ENCODE peak calls at places on chromosomes 12 and 14, in eight cellular contexts. K, T, M, G, C, Q, X and Y are unnamed samples.

GRCh38 chr12:115946867-115947695 is 330.4 kb downstream of the MED13L start:
- DNase-seq in K (no peak), T (no peak), M (no peak), G (no peak), C (peak), Q (no peak), X (no peak), Y (no peak)

GRCh38 chr12:118560733-118561132 is 184.4 kb downstream of the SUDS3 start:
- DNase-seq in K (no peak), T (no peak), M (no peak), G (no peak), C (no peak), Q (no peak), X (no peak), Y (no peak)

GRCh38 chr12:120961604-120962486 is 16.5 kb upstream of the HNF1A start:
- DNase-seq in K (peak), T (no peak), M (no peak), G (no peak), C (peak), Q (no peak), X (no peak), Y (no peak)

GRCh38 chr14:80269338-80269935 is 58.1 kb upstream of the DIO2 start:
- DNase-seq in K (peak), T (no peak), M (no peak), G (no peak), C (no peak), Q (no peak), X (no peak), Y (no peak)

GRCh38 chr14:28756896-28757570 is 9.6 kb upstream of the FOXG1 start:
- DNase-seq in K (peak), T (no peak), M (no peak), G (no peak), C (peak), Q (no peak), X (no peak), Y (no peak)

GRCh38 chr12:152440-152839 is 61.5 kb downstream of the SLC6A12 start:
- DNase-seq in K (peak), T (no peak), M (no peak), G (no peak), C (no peak), Q (no peak), X (no peak), Y (no peak)

GRCh38 chr14:74886001-74886400 is 4.3 kb downstream of the DLST start:
- DNase-seq in K (peak), T (no peak), M (no peak), G (no peak), C (no peak), Q (no peak), X (no peak), Y (no peak)

GRCh38 chr12:108309674-108310312 is 29.3 kb downstream of the CMKLR1 start:
- DNase-seq in K (no peak), T (no peak), M (no peak), G (no peak), C (no peak), Q (no peak), X (no peak), Y (peak)

GRCh38 chr12:6955462-6956331 is 4.5 kb downstream of the PTPN6 start:
- DNase-seq in K (no peak), T (no peak), M (no peak), G (no peak), C (no peak), Q (no peak), X (no peak), Y (no peak)

GRCh38 chr14:97719931-97720330 is 922.7 kb downstream of the VRK1 start:
- DNase-seq in K (no peak), T (no peak), M (no peak), G (no peak), C (no peak), Q (no peak), X (no peak), Y (no peak)

GRCh38 chr12:117367006-117367638 is 5.7 kb upstream of the NOS1 start:
- DNase-seq in K (peak), T (peak), M (peak), G (peak), C (peak), Q (peak), X (peak), Y (peak)

GRCh38 chr14:50920482-50921225 is 23.6 kb downstream of the PYGL start:
- DNase-seq in K (no peak), T (no peak), M (no peak), G (no peak), C (no peak), Q (no peak), X (no peak), Y (no peak)

GRCh38 chr14:93716410-93717221 is 71.7 kb downstream of the PRIMA1 start:
- DNase-seq in K (no peak), T (no peak), M (no peak), G (no peak), C (no peak), Q (no peak), X (no peak), Y (no peak)

GRCh38 chr14:74257078-74257987 is 18.1 kb downstream of the VSX2 start:
- DNase-seq in K (no peak), T (peak), M (peak), G (no peak), C (peak), Q (no peak), X (no peak), Y (peak)

GRCh38 chr14:61452452-61452851 is 131.1 kb downstream of the PRKCH start:
- DNase-seq in K (no peak), T (no peak), M (no peak), G (no peak), C (no peak), Q (no peak), X (no peak), Y (no peak)

GRCh38 chr12:10033783-10034381 is 3.4 kb downstream of the CLEC9A start:
- DNase-seq in K (peak), T (no peak), M (no peak), G (no peak), C (peak), Q (no peak), X (no peak), Y (peak)

GRCh38 chr14:87990687-87991086 is 2.3 kb downstream of the GALC start:
- DNase-seq in K (no peak), T (no peak), M (no peak), G (no peak), C (no peak), Q (no peak), X (no peak), Y (no peak)

GRCh38 chr12:3133410-3133793 is 56.2 kb downstream of the TSPAN9 start:
- DNase-seq in K (no peak), T (no peak), M (no peak), G (no peak), C (no peak), Q (no peak), X (no peak), Y (no peak)

GRCh38 chr12:66002812-66003211 is 127.7 kb downstream of the LLPH start:
- DNase-seq in K (no peak), T (no peak), M (no peak), G (no peak), C (no peak), Q (no peak), X (no peak), Y (no peak)

GRCh38 chr12:5874514-5874913 is 70.5 kb downstream of the ANO2 start:
- DNase-seq in K (no peak), T (no peak), M (no peak), G (no peak), C (no peak), Q (no peak), X (no peak), Y (no peak)

GRCh38 chr12:5873341-5873919 is 71.6 kb downstream of the ANO2 start:
- DNase-seq in K (no peak), T (no peak), M (no peak), G (no peak), C (no peak), Q (no peak), X (no peak), Y (no peak)

GRCh38 chr12:5871741-5872140 is 73.3 kb downstream of the ANO2 start:
- DNase-seq in K (no peak), T (no peak), M (no peak), G (no peak), C (no peak), Q (no peak), X (no peak), Y (no peak)

GRCh38 chr12:5870183-5870582 is 74.9 kb downstream of the ANO2 start:
- DNase-seq in K (no peak), T (no peak), M (no peak), G (no peak), C (no peak), Q (no peak), X (no peak), Y (no peak)

DNA sequence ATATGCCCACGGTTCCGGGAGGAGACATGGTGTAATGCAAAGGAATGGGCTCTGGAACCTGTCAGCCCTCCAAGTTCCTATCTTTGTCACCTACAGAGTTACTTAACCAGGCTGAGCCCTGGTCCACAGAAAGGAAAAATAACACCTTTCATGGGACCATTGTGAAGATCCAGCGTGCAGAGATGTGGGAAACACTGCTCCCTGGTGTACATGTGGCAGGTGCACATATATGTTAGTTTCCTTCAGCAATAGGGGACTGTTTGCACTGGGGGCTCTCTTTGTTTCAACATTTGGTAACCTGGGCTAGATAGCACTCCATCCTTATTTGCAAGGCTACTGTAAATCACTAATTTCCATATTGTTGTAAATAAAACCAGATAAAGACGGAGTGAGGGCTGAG is 72.3 kb downstream of the ANO2 start:
- DNase-seq in K (peak), T (no peak), M (no peak), G (no peak), C (peak), Q (no peak), X (no peak), Y (no peak)
- TF ChIP-seq CTCF in K (peak), T (no peak), M (no peak), G (no peak), C (peak), Q (no peak), X (no peak), Y (peak)

DNA sequence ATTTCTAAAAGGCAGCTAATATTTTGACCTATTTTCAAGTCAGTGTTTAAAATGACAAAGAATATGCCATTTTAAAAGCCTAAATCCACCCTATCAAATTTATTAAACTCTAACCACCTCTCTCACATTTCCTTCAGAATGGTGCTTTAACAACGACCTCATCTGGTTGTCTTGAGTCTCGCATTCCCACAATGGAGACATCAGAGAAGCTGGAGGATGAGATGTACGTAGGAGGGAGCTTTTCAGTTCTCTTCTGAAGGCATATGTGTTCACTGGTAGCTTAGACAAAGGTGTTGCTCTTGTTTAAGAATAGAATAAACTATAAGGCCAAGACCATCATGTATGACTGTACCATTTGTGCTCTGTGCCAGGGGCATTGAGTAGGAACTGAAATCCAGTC is 82.9 kb downstream of the BCL2L14 start:
- DNase-seq in K (no peak), T (no peak), M (no peak), G (no peak), C (peak), Q (no peak), X (no peak), Y (no peak)
- TF ChIP-seq CTCF in K (no peak), T (no peak), M (no peak), G (no peak), C (peak), Q (no peak), X (no peak), Y (no peak)

GRCh38 chr12:75509621-75510020 is 1.8 kb downstream of the KRR1 start:
- DNase-seq in K (peak), T (no peak), M (no peak), G (no peak), C (no peak), Q (no peak), X (no peak), Y (no peak)

GRCh38 chr12:75505706-75506312 is 5.6 kb downstream of the KRR1 start:
- DNase-seq in K (peak), T (no peak), M (no peak), G (no peak), C (peak), Q (no peak), X (no peak), Y (no peak)

GRCh38 chr12:75508159-75508558 is 3.2 kb downstream of the KRR1 start:
- DNase-seq in K (no peak), T (no peak), M (no peak), G (no peak), C (no peak), Q (no peak), X (no peak), Y (no peak)

GRCh38 chr12:75511116-75512048 is at the start of gene KRR1:
- DNase-seq in K (peak), T (peak), M (peak), G (peak), C (peak), Q (peak), X (peak), Y (peak)
- TF ChIP-seq CTCF in K (no peak), T (no peak), M (no peak), G (peak), C (no peak), Q (no peak), X (no peak), Y (no peak)

DNA sequence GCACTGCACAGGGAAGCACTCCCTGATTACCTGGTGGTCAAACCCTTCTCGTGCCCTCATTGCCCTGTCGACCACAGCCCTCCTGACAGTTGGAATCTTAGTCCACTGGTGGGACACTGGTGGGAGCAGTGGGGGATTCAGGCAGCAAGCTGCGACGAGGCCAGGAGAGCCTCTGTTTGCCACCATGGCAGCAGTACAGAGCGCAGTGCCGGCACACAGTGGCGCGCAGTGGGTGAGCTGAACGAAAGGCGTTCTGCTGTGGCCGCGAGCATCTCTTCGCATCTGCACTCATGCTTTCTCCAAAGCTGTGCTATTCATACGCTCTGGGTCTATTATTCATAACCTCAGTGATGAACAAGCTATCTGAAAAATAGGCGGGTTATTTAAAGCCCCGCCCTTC is 14.3 kb downstream of the RFLNA start:
- DNase-seq in K (no peak), T (no peak), M (no peak), G (no peak), C (no peak), Q (no peak), X (no peak), Y (no peak)
- TF ChIP-seq CTCF in K (no peak), T (no peak), M (no peak), G (no peak), C (no peak), Q (no peak), X (no peak), Y (no peak)

GRCh38 chr12:72267974-72268373 is 4.2 kb upstream of the TRHDE start:
- DNase-seq in K (no peak), T (no peak), M (no peak), G (no peak), C (peak), Q (no peak), X (no peak), Y (no peak)
- TF ChIP-seq CTCF in K (no peak), T (no peak), M (no peak), G (peak), C (peak), Q (no peak), X (no peak), Y (peak)

GRCh38 chr12:27123642-27124041 is 41.3 kb upstream of the C12orf71 start:
- DNase-seq in K (peak), T (no peak), M (no peak), G (no peak), C (peak), Q (no peak), X (no peak), Y (peak)
- TF ChIP-seq CTCF in K (peak), T (peak), M (peak), G (no peak), C (peak), Q (peak), X (no peak), Y (no peak)

GRCh38 chr12:90015228-90015627 is 306.6 kb upstream of the ATP2B1 start:
- DNase-seq in K (peak), T (no peak), M (no peak), G (no peak), C (no peak), Q (no peak), X (no peak), Y (no peak)

GRCh38 chr12:90008277-90008676 is 299.6 kb upstream of the ATP2B1 start:
- DNase-seq in K (no peak), T (no peak), M (no peak), G (no peak), C (peak), Q (no peak), X (no peak), Y (no peak)

GRCh38 chr12:90017316-90017715 is 308.7 kb upstream of the ATP2B1 start:
- DNase-seq in K (no peak), T (no peak), M (no peak), G (no peak), C (no peak), Q (no peak), X (no peak), Y (no peak)

GRCh38 chr12:90010089-90010488 is 301.5 kb upstream of the ATP2B1 start:
- DNase-seq in K (peak), T (no peak), M (no peak), G (no peak), C (peak), Q (no peak), X (no peak), Y (no peak)

GRCh38 chr12:90013409-90013808 is 304.8 kb upstream of the ATP2B1 start:
- DNase-seq in K (no peak), T (no peak), M (no peak), G (no peak), C (no peak), Q (peak), X (no peak), Y (peak)
- TF ChIP-seq CTCF in K (no peak), T (no peak), M (no peak), G (no peak), C (peak), Q (peak), X (no peak), Y (peak)

GRCh38 chr14:100104006-100104352 is 38.8 kb downstream of the EVL start:
- DNase-seq in K (no peak), T (no peak), M (no peak), G (no peak), C (no peak), Q (no peak), X (no peak), Y (no peak)

GRCh38 chr14:100103261-100104005 is 38.2 kb downstream of the EVL start:
- DNase-seq in K (no peak), T (no peak), M (no peak), G (no peak), C (no peak), Q (no peak), X (no peak), Y (no peak)

GRCh38 chr14:100104523-100105300 is 39.5 kb downstream of the EVL start:
- DNase-seq in K (peak), T (no peak), M (no peak), G (no peak), C (peak), Q (no peak), X (no peak), Y (no peak)

GRCh38 chr14:100100032-100100405 is 34.8 kb downstream of the EVL start:
- DNase-seq in K (peak), T (no peak), M (no peak), G (no peak), C (no peak), Q (no peak), X (no peak), Y (no peak)

GRCh38 chr14:100102156-100102785 is 37.0 kb downstream of the EVL start:
- DNase-seq in K (no peak), T (no peak), M (no peak), G (no peak), C (no peak), Q (no peak), X (no peak), Y (no peak)
- TF ChIP-seq CTCF in K (no peak), T (no peak), M (no peak), G (no peak), C (peak), Q (no peak), X (no peak), Y (no peak)

GRCh38 chr12:49092816-49093406 is 1.7 kb downstream of the DHH start:
- DNase-seq in K (no peak), T (no peak), M (no peak), G (no peak), C (no peak), Q (no peak), X (no peak), Y (no peak)

GRCh38 chr12:49091836-49092085 is 2.8 kb downstream of the DHH start:
- DNase-seq in K (no peak), T (no peak), M (no peak), G (no peak), C (no peak), Q (no peak), X (no peak), Y (no peak)

GRCh38 chr12:49091056-49091835 is 3.4 kb downstream of the DHH start:
- DNase-seq in K (no peak), T (no peak), M (no peak), G (no peak), C (no peak), Q (no peak), X (no peak), Y (no peak)

GRCh38 chr12:49093746-49094103 is 876 bp downstream of the DHH start:
- DNase-seq in K (no peak), T (no peak), M (no peak), G (no peak), C (no peak), Q (no peak), X (no peak), Y (no peak)

DNA sequence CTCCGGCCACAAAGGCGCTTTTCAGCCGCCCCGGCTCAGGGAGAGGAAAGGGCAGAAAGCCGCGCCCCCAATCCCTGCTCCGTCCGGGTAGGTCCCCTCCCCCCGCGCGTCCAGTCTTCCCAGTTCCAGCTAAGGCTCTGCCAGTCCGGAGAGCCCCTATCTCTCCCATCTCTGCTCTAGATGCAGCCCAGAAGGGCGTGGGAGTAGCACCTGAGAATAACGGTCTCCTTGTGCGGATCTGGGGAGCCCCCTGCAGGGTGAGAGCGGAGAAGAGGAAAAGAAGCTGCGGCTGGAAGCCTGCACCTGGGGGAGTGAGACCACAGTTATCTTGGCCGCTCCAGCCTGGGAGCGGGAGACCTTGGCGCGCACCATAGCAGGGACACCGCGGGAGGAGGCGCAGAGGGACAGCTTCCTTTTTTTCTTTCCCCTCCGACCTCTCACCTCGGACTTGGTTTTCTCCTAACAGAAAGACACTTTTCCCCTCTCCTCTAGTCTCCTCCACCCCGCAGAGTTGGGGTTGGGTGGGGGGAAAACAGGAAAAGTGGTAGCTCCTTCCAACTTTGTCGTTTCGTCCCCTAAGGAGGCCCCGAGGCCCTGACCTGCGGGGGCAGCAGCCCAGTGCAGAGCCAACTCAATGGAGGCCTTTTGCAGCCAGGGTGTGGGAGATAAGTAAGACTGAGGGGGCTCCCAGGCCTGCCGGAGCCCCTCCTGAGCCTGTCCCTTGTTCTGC is 2.4 kb downstream of the DHH start:
- DNase-seq in K (no peak), T (peak), M (no peak), G (no peak), C (peak), Q (no peak), X (no peak), Y (peak)
- TF ChIP-seq CTCF in K (peak), T (no peak), M (peak), G (peak), C (peak), Q (peak), X (no peak), Y (peak)

GRCh38 chr12:124727922-124728321 is 135.7 kb downstream of the SCARB1 start:
- DNase-seq in K (no peak), T (no peak), M (no peak), G (no peak), C (peak), Q (no peak), X (no peak), Y (no peak)
- TF ChIP-seq CTCF in K (no peak), T (no peak), M (no peak), G (no peak), C (peak), Q (no peak), X (no peak), Y (no peak)